ENCODE peak calls at places on chromosomes 1 and 21, in ten cellular contexts. One of them, this sample, is unnamed.

GRCh38 chr21:31201548-31201947 is 142.5 kb downstream of the TIAM1 start:
- DNase-seq in K562: no peak
- DNase-seq in IMR-90: peak
- DNase-seq in testis: peak
- DNase-seq in lower leg skin: no peak
- DNase-seq in ovary: no peak
- DNase-seq in tibial nerve: peak
- DNase-seq in heart left ventricle: peak
- DNase-seq in uterus: no peak
- DNase-seq in GM12891: no peak
- DNase-seq in this sample: no peak

GRCh38 chr1:212702672-212703071 is 3.0 kb upstream of the BATF3 start:
- DNase-seq in K562: no peak
- DNase-seq in IMR-90: no peak
- DNase-seq in testis: no peak
- DNase-seq in lower leg skin: no peak
- DNase-seq in ovary: no peak
- DNase-seq in tibial nerve: no peak
- DNase-seq in heart left ventricle: no peak
- DNase-seq in uterus: no peak
- DNase-seq in GM12891: no peak
- DNase-seq in this sample: no peak

GRCh38 chr1:116986531-116987255 is 14.9 kb upstream of the CD101 start:
- DNase-seq in K562: peak
- DNase-seq in IMR-90: no peak
- DNase-seq in testis: no peak
- DNase-seq in lower leg skin: no peak
- DNase-seq in ovary: no peak
- DNase-seq in tibial nerve: no peak
- DNase-seq in heart left ventricle: no peak
- DNase-seq in uterus: no peak
- DNase-seq in GM12891: no peak
- DNase-seq in this sample: no peak

GRCh38 chr1:246932366-246932700 is 585 bp upstream of the AHCTF1 start:
- DNase-seq in K562: no peak
- DNase-seq in IMR-90: no peak
- DNase-seq in testis: no peak
- DNase-seq in lower leg skin: no peak
- DNase-seq in ovary: no peak
- DNase-seq in tibial nerve: no peak
- DNase-seq in heart left ventricle: no peak
- DNase-seq in uterus: no peak
- DNase-seq in GM12891: no peak
- DNase-seq in this sample: no peak

GRCh38 chr1:162549001-162549400 is 12.5 kb upstream of the UAP1 start:
- DNase-seq in K562: no peak
- DNase-seq in IMR-90: no peak
- DNase-seq in testis: no peak
- DNase-seq in lower leg skin: no peak
- DNase-seq in ovary: no peak
- DNase-seq in tibial nerve: no peak
- DNase-seq in heart left ventricle: no peak
- DNase-seq in uterus: no peak
- DNase-seq in GM12891: no peak
- DNase-seq in this sample: no peak

GRCh38 chr1:213162862-213163261 is 111.8 kb downstream of the RPS6KC1 start:
- DNase-seq in K562: no peak
- DNase-seq in IMR-90: no peak
- DNase-seq in testis: no peak
- DNase-seq in lower leg skin: no peak
- DNase-seq in ovary: no peak
- DNase-seq in tibial nerve: no peak
- DNase-seq in heart left ventricle: no peak
- DNase-seq in uterus: no peak
- DNase-seq in GM12891: no peak
- DNase-seq in this sample: no peak

GRCh38 chr1:106952766-106953165 is 103.7 kb upstream of the PRMT6 start:
- DNase-seq in K562: no peak
- DNase-seq in IMR-90: peak
- DNase-seq in testis: no peak
- DNase-seq in lower leg skin: no peak
- DNase-seq in ovary: no peak
- DNase-seq in tibial nerve: no peak
- DNase-seq in heart left ventricle: no peak
- DNase-seq in uterus: no peak
- DNase-seq in GM12891: no peak
- DNase-seq in this sample: no peak

GRCh38 chr1:77548285-77548684 is 134.2 kb downstream of the ZZZ3 start:
- DNase-seq in K562: no peak
- DNase-seq in IMR-90: no peak
- DNase-seq in testis: no peak
- DNase-seq in lower leg skin: no peak
- DNase-seq in ovary: no peak
- DNase-seq in tibial nerve: no peak
- DNase-seq in heart left ventricle: peak
- DNase-seq in uterus: no peak
- DNase-seq in GM12891: no peak
- DNase-seq in this sample: no peak

GRCh38 chr21:15651172-15651571 is 78.6 kb upstream of the USP25 start:
- DNase-seq in K562: no peak
- DNase-seq in IMR-90: no peak
- DNase-seq in testis: no peak
- DNase-seq in lower leg skin: no peak
- DNase-seq in ovary: no peak
- DNase-seq in tibial nerve: no peak
- DNase-seq in heart left ventricle: no peak
- DNase-seq in uterus: no peak
- DNase-seq in GM12891: no peak
- DNase-seq in this sample: no peak

GRCh38 chr1:179447489-179447888 is 81.7 kb downstream of the AXDND1 start:
- DNase-seq in K562: peak
- DNase-seq in IMR-90: peak
- DNase-seq in testis: no peak
- DNase-seq in lower leg skin: no peak
- DNase-seq in ovary: no peak
- DNase-seq in tibial nerve: no peak
- DNase-seq in heart left ventricle: no peak
- DNase-seq in uterus: no peak
- DNase-seq in GM12891: peak
- DNase-seq in this sample: peak

GRCh38 chr1:113765306-113765705 is 6.0 kb upstream of the PHTF1 start:
- DNase-seq in K562: no peak
- DNase-seq in IMR-90: peak
- DNase-seq in testis: no peak
- DNase-seq in lower leg skin: no peak
- DNase-seq in ovary: no peak
- DNase-seq in tibial nerve: no peak
- DNase-seq in heart left ventricle: no peak
- DNase-seq in uterus: no peak
- DNase-seq in GM12891: no peak
- DNase-seq in this sample: no peak

GRCh38 chr1:55640708-55641473 is 425.7 kb upstream of the USP24 start:
- DNase-seq in K562: peak
- DNase-seq in IMR-90: no peak
- DNase-seq in testis: peak
- DNase-seq in lower leg skin: peak
- DNase-seq in ovary: peak
- DNase-seq in tibial nerve: peak
- DNase-seq in heart left ventricle: peak
- DNase-seq in uterus: peak
- DNase-seq in GM12891: peak
- DNase-seq in this sample: peak

GRCh38 chr1:156673387-156674121 is 3.7 kb downstream of the NES start:
- DNase-seq in K562: peak
- DNase-seq in IMR-90: peak
- DNase-seq in testis: peak
- DNase-seq in lower leg skin: no peak
- DNase-seq in ovary: no peak
- DNase-seq in tibial nerve: no peak
- DNase-seq in heart left ventricle: no peak
- DNase-seq in uterus: no peak
- DNase-seq in GM12891: no peak
- DNase-seq in this sample: no peak

GRCh38 chr1:41695118-41695517 is 210.6 kb upstream of the EDN2 start:
- DNase-seq in K562: no peak
- DNase-seq in IMR-90: no peak
- DNase-seq in testis: peak
- DNase-seq in lower leg skin: no peak
- DNase-seq in ovary: no peak
- DNase-seq in tibial nerve: no peak
- DNase-seq in heart left ventricle: peak
- DNase-seq in uterus: no peak
- DNase-seq in GM12891: no peak
- DNase-seq in this sample: no peak

GRCh38 chr21:32753818-32754610 is 17.5 kb downstream of the PAXBP1 start:
- DNase-seq in K562: no peak
- DNase-seq in IMR-90: no peak
- DNase-seq in testis: no peak
- DNase-seq in lower leg skin: no peak
- DNase-seq in ovary: no peak
- DNase-seq in tibial nerve: no peak
- DNase-seq in heart left ventricle: no peak
- DNase-seq in uterus: no peak
- DNase-seq in GM12891: no peak
- DNase-seq in this sample: no peak

DNA sequence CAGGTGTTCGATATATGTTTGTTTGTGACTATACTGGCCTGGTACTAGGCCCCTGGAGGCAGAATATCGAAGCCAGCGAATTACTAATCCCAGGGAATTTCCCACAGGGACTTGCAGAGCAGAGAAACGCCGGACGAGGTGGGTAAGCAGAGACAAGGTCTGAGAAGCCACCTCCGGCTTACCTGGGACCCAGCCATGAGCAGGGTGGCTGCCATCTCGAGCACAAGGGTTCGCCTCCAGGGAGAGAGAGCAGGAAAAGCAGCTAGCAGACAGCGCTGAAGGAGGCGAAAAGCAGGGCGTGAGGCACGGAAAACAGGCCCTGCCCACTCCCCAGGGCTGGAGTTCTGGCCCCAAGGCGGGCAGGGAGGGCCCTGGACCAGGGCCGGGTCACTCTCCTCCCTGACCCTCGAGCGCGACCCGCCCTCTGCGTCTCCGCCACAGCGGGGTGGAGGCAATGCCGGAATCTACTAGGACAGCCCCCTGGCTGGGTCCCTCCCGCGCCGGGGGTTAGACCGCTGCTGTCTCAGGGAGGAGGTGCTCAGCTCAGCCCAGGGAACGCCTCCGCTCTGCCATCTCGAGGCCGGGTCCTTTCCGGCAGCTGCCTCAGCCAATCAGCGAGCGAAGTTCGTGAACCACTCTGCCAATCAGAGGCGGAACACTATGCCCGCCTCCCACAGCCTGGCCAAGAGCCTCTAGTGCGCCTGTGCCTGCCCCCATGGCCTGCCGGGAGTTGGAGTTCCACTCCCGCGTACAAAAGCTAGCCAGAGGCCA is 1.7 kb downstream of the ZNF436 start:
- DNase-seq in K562: peak
- DNase-seq in IMR-90: peak
- DNase-seq in testis: peak
- DNase-seq in lower leg skin: peak
- DNase-seq in ovary: peak
- DNase-seq in tibial nerve: peak
- DNase-seq in heart left ventricle: peak
- DNase-seq in uterus: peak
- DNase-seq in GM12891: peak
- DNase-seq in this sample: peak
- TF ChIP-seq POLR2A in K562: peak
- TF ChIP-seq POLR2A in IMR-90: peak
- TF ChIP-seq POLR2A in testis: no peak
- TF ChIP-seq POLR2A in lower leg skin: no peak
- TF ChIP-seq POLR2A in ovary: peak
- TF ChIP-seq POLR2A in tibial nerve: peak
- TF ChIP-seq POLR2A in heart left ventricle: no peak
- TF ChIP-seq POLR2A in uterus: peak
- TF ChIP-seq POLR2A in GM12891: peak
- TF ChIP-seq POLR2A in this sample: peak

GRCh38 chr1:230899845-230900251 is 31.5 kb upstream of the C1orf198 start:
- DNase-seq in K562: no peak
- DNase-seq in IMR-90: peak
- DNase-seq in testis: no peak
- DNase-seq in lower leg skin: no peak
- DNase-seq in ovary: no peak
- DNase-seq in tibial nerve: no peak
- DNase-seq in heart left ventricle: no peak
- DNase-seq in uterus: no peak
- DNase-seq in GM12891: no peak
- DNase-seq in this sample: no peak
- TF ChIP-seq POLR2A in K562: no peak
- TF ChIP-seq POLR2A in IMR-90: no peak
- TF ChIP-seq POLR2A in testis: no peak
- TF ChIP-seq POLR2A in lower leg skin: no peak
- TF ChIP-seq POLR2A in ovary: no peak
- TF ChIP-seq POLR2A in tibial nerve: no peak
- TF ChIP-seq POLR2A in heart left ventricle: no peak
- TF ChIP-seq POLR2A in uterus: no peak
- TF ChIP-seq POLR2A in GM12891: no peak
- TF ChIP-seq POLR2A in this sample: no peak

GRCh38 chr1:65419681-65420589 is 533 bp upstream of the LEPR start:
- DNase-seq in K562: peak
- DNase-seq in IMR-90: peak
- DNase-seq in testis: peak
- DNase-seq in lower leg skin: peak
- DNase-seq in ovary: peak
- DNase-seq in tibial nerve: peak
- DNase-seq in heart left ventricle: peak
- DNase-seq in uterus: peak
- DNase-seq in GM12891: peak
- DNase-seq in this sample: peak
- TF ChIP-seq POLR2A in K562: peak
- TF ChIP-seq POLR2A in IMR-90: no peak
- TF ChIP-seq POLR2A in testis: no peak
- TF ChIP-seq POLR2A in lower leg skin: no peak
- TF ChIP-seq POLR2A in ovary: peak
- TF ChIP-seq POLR2A in tibial nerve: peak
- TF ChIP-seq POLR2A in heart left ventricle: no peak
- TF ChIP-seq POLR2A in uterus: peak
- TF ChIP-seq POLR2A in GM12891: no peak
- TF ChIP-seq POLR2A in this sample: peak

DNA sequence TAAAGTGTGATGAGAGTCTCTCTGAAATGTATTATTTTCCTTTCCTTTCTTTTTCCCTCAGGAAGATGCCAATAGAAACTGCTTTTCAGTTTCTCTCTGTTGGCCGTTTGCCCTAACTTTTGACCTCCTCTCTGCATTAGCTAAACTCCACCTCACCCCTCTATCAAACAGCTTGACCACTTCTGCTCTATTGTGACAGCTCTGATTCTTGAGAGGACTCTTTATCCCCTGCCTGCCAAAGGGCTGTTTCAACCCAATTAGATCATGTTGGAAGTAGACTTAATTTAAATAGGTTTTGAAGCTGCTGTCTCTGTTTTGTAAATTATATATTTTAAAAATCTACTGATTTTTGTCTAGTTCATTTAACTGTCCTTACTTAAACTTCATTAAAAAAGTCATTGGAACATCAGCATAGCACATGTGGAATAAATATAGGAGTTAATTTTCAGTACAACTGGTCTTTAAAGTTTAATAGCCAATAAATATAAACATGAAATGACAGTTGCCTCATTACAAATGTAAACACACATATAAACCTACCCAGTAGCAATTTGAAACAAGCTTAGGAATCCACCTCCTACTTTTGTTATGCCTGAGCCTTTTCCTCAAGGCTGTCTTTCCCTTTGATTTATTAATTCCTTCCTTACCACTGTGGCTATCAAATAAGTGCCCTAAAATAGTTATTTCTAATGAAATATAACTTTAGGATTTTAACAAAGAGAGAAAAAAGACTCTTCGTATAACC is 152.0 kb downstream of the CHRM3 start:
- DNase-seq in K562: no peak
- DNase-seq in IMR-90: no peak
- DNase-seq in testis: no peak
- DNase-seq in lower leg skin: no peak
- DNase-seq in ovary: no peak
- DNase-seq in tibial nerve: no peak
- DNase-seq in heart left ventricle: no peak
- DNase-seq in uterus: no peak
- DNase-seq in GM12891: no peak
- DNase-seq in this sample: no peak
- TF ChIP-seq POLR2A in K562: no peak
- TF ChIP-seq POLR2A in IMR-90: no peak
- TF ChIP-seq POLR2A in testis: no peak
- TF ChIP-seq POLR2A in lower leg skin: no peak
- TF ChIP-seq POLR2A in ovary: no peak
- TF ChIP-seq POLR2A in tibial nerve: no peak
- TF ChIP-seq POLR2A in heart left ventricle: no peak
- TF ChIP-seq POLR2A in uterus: no peak
- TF ChIP-seq POLR2A in GM12891: no peak
- TF ChIP-seq POLR2A in this sample: no peak

This sample was measured in H54.